ENCODE peak calls at places on chromosomes 4 and X, in seven cellular contexts. P is choroid plexus epithelial cell, N is omental fat pad, W is PC-3, I is HFF-Myc, L is CD14-positive monocyte, Q is ovary. M is an unnamed sample.
A peak's percentile ranks its signal among the peaks of the same experiment; 100 is the strongest.

GRCh38 chr4:30756553-30756952 is 36.4 kb downstream of the PCDH7 start:
- DNase-seq in L (no peak), I (no peak), Q (no peak), P (no peak), N (no peak), W (no peak), M (no peak)

GRCh38 chr4:121685257-121685656 is 11.5 kb downstream of the ANXA5 start:
- DNase-seq in P (peak; percentile 75), L (no peak), I (no peak), W (no peak), N (no peak), Q (no peak), M (no peak)

GRCh38 chrX:39907964-39908616 is 189.7 kb downstream of the BCOR start:
- DNase-seq in P (peak; percentile 82), Q (peak; percentile 65), N (no peak), W (peak; percentile 94), I (peak; percentile 76), L (peak; percentile 57), M (no peak)

GRCh38 chrX:47614618-47615017 is 5.0 kb downstream of the SYN1 start:
- DNase-seq in L (no peak), Q (no peak), I (no peak), N (no peak), W (no peak), P (no peak), M (no peak)

GRCh38 chr4:52869656-52870055 is 7.5 kb downstream of the RASL11B start:
- DNase-seq in Q (no peak), W (no peak), P (no peak), I (no peak), N (no peak), L (no peak), M (no peak)

GRCh38 chr4:119731146-119731742 is 102.6 kb upstream of the PDE5A start:
- DNase-seq in P (peak; percentile 48), W (no peak), I (no peak), Q (no peak), L (no peak), N (no peak), M (no peak)

GRCh38 chr4:90995996-90996395 is 868.8 kb downstream of the CCSER1 start:
- DNase-seq in N (no peak), L (no peak), P (no peak), Q (no peak), W (no peak), I (no peak), M (no peak)

GRCh38 chr4:1126506-1126905 is 13.1 kb upstream of the RNF212 start:
- DNase-seq in L (no peak), P (peak; percentile 26), N (no peak), W (no peak), I (no peak), Q (no peak), M (no peak)

GRCh38 chr4:185718578-185719492 is 93.2 kb downstream of the SORBS2 start:
- DNase-seq in Q (no peak), N (no peak), P (no peak), I (no peak), L (no peak), W (no peak), M (no peak)

GRCh38 chr4:131613824-131614216 is 1535.3 kb upstream of the PCDH10 start:
- DNase-seq in I (no peak), Q (no peak), L (no peak), W (no peak), N (no peak), P (peak; percentile 8), M (no peak)

GRCh38 chr4:169383724-169384123 is 113.0 kb upstream of the SH3RF1 start:
- DNase-seq in P (peak; percentile 85), Q (no peak), N (no peak), L (no peak), I (peak; percentile 17), W (peak; percentile 81), M (no peak)

GRCh38 chr4:16253127-16253960 is 27.1 kb upstream of the TAPT1 start:
- DNase-seq in Q (no peak), N (no peak), L (no peak), I (peak; percentile 30), W (peak; percentile 77), P (peak; percentile 80), M (no peak)

GRCh38 chrX:11792461-11793421 is 34.7 kb downstream of the MSL3 start:
- DNase-seq in P (no peak), Q (no peak), L (no peak), W (peak; percentile 4), I (no peak), N (no peak), M (no peak)

GRCh38 chr4:21790437-21791029 is 158.0 kb downstream of the KCNIP4 start:
- DNase-seq in I (no peak), Q (no peak), W (peak; percentile 78), N (no peak), L (no peak), P (peak; percentile 80), M (no peak)

GRCh38 chr4:40579983-40580382 is 49.7 kb downstream of the RBM47 start:
- DNase-seq in W (no peak), Q (no peak), P (no peak), I (no peak), L (no peak), N (no peak), M (no peak)

GRCh38 chrX:101642086-101642485 is 17.6 kb downstream of the ARMCX2 start:
- DNase-seq in I (no peak), Q (no peak), W (no peak), N (no peak), L (no peak), P (no peak), M (no peak)

GRCh38 chr4:154597798-154598774 is 7.5 kb upstream of the FGA start:
- DNase-seq in L (no peak), I (no peak), W (no peak), Q (no peak), N (no peak), P (no peak), M (no peak)

DNA sequence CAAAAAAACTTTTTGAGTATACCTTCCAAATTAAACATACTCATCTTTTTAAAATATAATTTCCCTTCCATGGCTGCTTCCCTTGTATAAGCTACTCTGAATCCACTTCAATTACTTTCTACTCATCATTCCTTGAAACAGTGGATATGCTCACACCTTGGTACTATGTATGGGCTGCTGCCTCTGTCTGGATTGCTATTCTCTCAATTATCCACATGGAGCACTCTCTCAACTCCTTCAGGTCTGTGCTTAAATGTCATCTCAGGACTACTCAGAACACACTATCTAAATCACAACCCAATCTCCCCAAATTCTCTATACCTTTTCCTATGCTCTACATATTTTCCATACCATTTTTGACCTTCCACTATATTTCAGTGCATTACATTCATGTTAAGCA is 898.9 kb upstream of the EPHA5 start:
- DNase-seq in N (no peak), Q (no peak), L (no peak), W (no peak), P (no peak), I (no peak), M (no peak)
- TF ChIP-seq CTCF in N (no peak), Q (no peak), L (no peak), W (no peak), P (no peak), I (no peak), M (no peak)

DNA sequence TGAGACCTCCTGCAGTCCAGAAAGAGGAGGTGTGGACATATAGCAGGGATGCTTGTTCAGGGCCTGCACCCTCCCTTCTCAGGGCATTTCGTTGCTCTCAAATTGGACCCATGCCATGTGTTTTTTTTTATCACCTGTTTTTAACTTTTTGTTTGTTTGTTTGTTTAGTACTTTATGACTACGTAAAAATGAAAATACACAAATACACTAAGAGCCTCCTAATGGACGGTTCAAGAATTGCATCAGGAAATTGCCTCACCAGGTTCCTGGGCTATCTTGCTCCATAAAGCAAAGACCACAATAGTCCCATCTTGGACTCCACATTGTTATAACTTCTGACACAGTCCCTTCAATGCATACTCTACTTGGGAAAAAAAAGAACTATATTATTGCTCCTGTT is 1685.9 kb upstream of the TENM3 start:
- DNase-seq in P (no peak), N (no peak), L (no peak), W (peak; percentile 7), I (no peak), Q (no peak), M (no peak)
- TF ChIP-seq CTCF in P (peak; percentile 4), N (no peak), L (peak; percentile 12), W (peak; percentile 43), I (no peak), Q (no peak), M (peak; percentile 59)

GRCh38 chrX:118022803-118023202 is 93.8 kb downstream of the KLHL13 start:
- DNase-seq in W (no peak), N (no peak), P (no peak), L (no peak), I (no peak), Q (no peak), M (no peak)

GRCh38 chrX:118025193-118025592 is 91.4 kb downstream of the KLHL13 start:
- DNase-seq in N (no peak), I (no peak), L (no peak), W (peak; percentile 33), P (no peak), Q (no peak), M (no peak)

GRCh38 chrX:118024482-118024881 is 92.1 kb downstream of the KLHL13 start:
- DNase-seq in P (no peak), N (no peak), Q (no peak), W (no peak), I (no peak), L (no peak), M (no peak)

GRCh38 chrX:118026631-118027030 is 90.0 kb downstream of the KLHL13 start:
- DNase-seq in L (no peak), W (no peak), I (no peak), Q (no peak), N (no peak), P (no peak), M (no peak)
- TF ChIP-seq CTCF in L (no peak), W (no peak), I (no peak), Q (no peak), N (no peak), P (no peak), M (no peak)

GRCh38 chr4:44257461-44257860 is 191.1 kb downstream of the KCTD8 start:
- DNase-seq in Q (no peak), P (no peak), L (no peak), I (no peak), N (no peak), W (no peak), M (no peak)

GRCh38 chr4:44256414-44256813 is 192.2 kb downstream of the KCTD8 start:
- DNase-seq in N (no peak), P (no peak), Q (no peak), L (no peak), I (no peak), W (peak; percentile 8), M (no peak)
- TF ChIP-seq CTCF in N (no peak), P (no peak), Q (no peak), L (no peak), I (no peak), W (peak; percentile 17), M (no peak)

GRCh38 chr4:153248641-153249198 is 44.5 kb downstream of the TRIM2 start:
- DNase-seq in W (no peak), Q (no peak), N (no peak), I (no peak), L (no peak), P (no peak), M (no peak)
- TF ChIP-seq CTCF in W (no peak), Q (no peak), N (no peak), I (no peak), L (no peak), P (no peak), M (no peak)

M was measured in endothelial cell.